ENCODE peak calls at places on chromosomes 12 and 14, in nine cellular contexts. N is cardiac muscle cell, A is MG63, Q is iPS DF 6.9, Y is BJ, Z is GM23248, O is heart right ventricle, F is esophagus squamous epithelium, R is keratinocyte. C is an unnamed sample.

GRCh38 chr14:58059121-58059520 is 92.9 kb downstream of the ARMH4 start:
- DNase-seq in R (no peak), Z (no peak), A (no peak), Q (no peak), F (no peak), Y (no peak), O (no peak), N (no peak), C (no peak)

GRCh38 chr14:51014086-51014485 is 69.8 kb upstream of the PYGL start:
- DNase-seq in A (peak; percentile 80), F (no peak), Q (no peak), Z (peak; percentile 93), Y (peak; percentile 71), O (peak; percentile 16), N (no peak), R (no peak), C (peak; percentile 36)

GRCh38 chr12:114316076-114316475 is 89.9 kb downstream of the TBX5 start:
- DNase-seq in A (peak; percentile 61), Z (peak; percentile 90), F (no peak), Y (no peak), O (peak; percentile 11), R (peak; percentile 4), N (no peak), Q (no peak), C (no peak)

GRCh38 chr12:65170245-65170881 is 980 bp downstream of the LEMD3 start:
- DNase-seq in F (no peak), A (peak; percentile 68), O (peak; percentile 64), R (no peak), Z (peak; percentile 84), Y (no peak), N (peak; percentile 78), Q (no peak), C (peak; percentile 67)

GRCh38 chr14:24110060-24110459 is 4.5 kb upstream of the DCAF11 start:
- DNase-seq in N (no peak), F (no peak), Q (no peak), A (no peak), Z (no peak), R (no peak), Y (no peak), O (no peak), C (peak; percentile 63)

GRCh38 chr12:92452763-92453162 is 250.0 kb upstream of the PLEKHG7 start:
- DNase-seq in A (no peak), N (no peak), Z (no peak), R (no peak), Y (no peak), F (no peak), O (no peak), Q (no peak), C (no peak)

GRCh38 chr14:69863083-69863482 is 16.1 kb upstream of the SMOC1 start:
- DNase-seq in O (no peak), Z (no peak), Q (no peak), Y (no peak), N (no peak), F (no peak), A (no peak), R (no peak), C (no peak)

GRCh38 chr12:81077329-81077685 is 572 bp upstream of the ACSS3 start:
- DNase-seq in R (no peak), Y (no peak), Z (no peak), A (peak; percentile 25), F (no peak), O (peak; percentile 71), N (peak; percentile 60), Q (peak; percentile 84), C (no peak)

GRCh38 chr12:118237908-118238307 is 102.0 kb downstream of the PEBP1 start:
- DNase-seq in Z (peak; percentile 72), F (no peak), R (peak; percentile 38), O (no peak), N (no peak), A (no peak), Q (no peak), Y (peak; percentile 5), C (peak; percentile 96)

GRCh38 chr12:106672308-106673085 is 89.7 kb downstream of the RFX4 start:
- DNase-seq in F (no peak), N (peak; percentile 20), A (no peak), Q (no peak), O (no peak), Y (no peak), Z (no peak), R (no peak), C (no peak)

GRCh38 chr12:108689314-108690190 is 41.8 kb downstream of the CORO1C start:
- DNase-seq in N (peak; percentile 29), O (peak; percentile 73), Q (no peak), R (no peak), A (no peak), F (no peak), Y (no peak), Z (peak; percentile 54), C (no peak)

DNA sequence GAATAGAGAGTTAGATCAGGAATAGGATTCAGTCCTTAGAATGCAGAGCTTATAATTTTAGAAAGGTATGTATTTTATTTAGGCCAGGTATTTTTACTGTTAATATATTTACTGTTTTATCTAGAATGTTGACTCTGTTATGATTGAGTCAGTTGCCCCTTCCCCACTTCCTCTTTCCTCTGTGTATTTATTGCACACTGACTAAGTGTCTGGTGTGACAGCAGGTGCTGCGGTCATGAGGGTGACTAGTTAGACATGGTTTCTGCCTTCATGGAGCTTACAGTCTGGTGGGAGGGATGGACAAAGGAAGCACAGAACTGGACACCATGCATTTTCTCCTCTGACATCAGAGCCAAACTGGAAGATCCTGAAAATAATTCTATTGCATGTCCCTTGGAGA is 159.8 kb downstream of the CACNA1C start:
- DNase-seq in A (no peak), Y (no peak), N (no peak), Q (no peak), F (no peak), R (no peak), O (no peak), Z (no peak), C (no peak)
- H3K4me3 ChIP-seq in A (no peak overlapping the region), Y (no peak overlapping the region), N (no peak overlapping the region), Q (no peak overlapping the region), F (no peak overlapping the region), R (no peak overlapping the region), O (no peak overlapping the region), Z (no peak overlapping the region), C (no peak overlapping the region)

GRCh38 chr12:110020956-110021355 is 21.7 kb downstream of the ANKRD13A start:
- DNase-seq in N (no peak), R (no peak), A (no peak), F (no peak), O (no peak), Q (no peak), Y (no peak), Z (no peak), C (no peak)
- H3K36me3 ChIP-seq in N (peaks cover 38% of the 10 kb centered on the region), R (peaks cover 27% of the 10 kb centered on the region), A (peaks cover 75% of the 10 kb centered on the region), F (peaks cover 100% of the 10 kb centered on the region), O (peaks cover 97% of the 10 kb centered on the region), Q (no peaks in the 10 kb centered on the region), Y (peaks cover 21% of the 10 kb centered on the region), Z (peaks cover 65% of the 10 kb centered on the region), C (peaks cover 5% of the 10 kb centered on the region)

GRCh38 chr12:2960996-2961616 is 1.9 kb downstream of the TEAD4 start:
- DNase-seq in F (no peak), R (no peak), O (no peak), Z (peak; percentile 24), N (no peak), Y (no peak), Q (no peak), A (no peak), C (no peak)
- H3K4me3 ChIP-seq in F (peak overlapping the region; percentile 66), R (peak overlapping the region; percentile 76), O (peak overlapping the region; percentile 61), Z (peak overlapping the region; percentile 92), N (peak overlapping the region; percentile 65), Y (peak overlapping the region; percentile 79), Q (peak overlapping the region; percentile 68), A (peak overlapping the region; percentile 75), C (no peak overlapping the region)

DNA sequence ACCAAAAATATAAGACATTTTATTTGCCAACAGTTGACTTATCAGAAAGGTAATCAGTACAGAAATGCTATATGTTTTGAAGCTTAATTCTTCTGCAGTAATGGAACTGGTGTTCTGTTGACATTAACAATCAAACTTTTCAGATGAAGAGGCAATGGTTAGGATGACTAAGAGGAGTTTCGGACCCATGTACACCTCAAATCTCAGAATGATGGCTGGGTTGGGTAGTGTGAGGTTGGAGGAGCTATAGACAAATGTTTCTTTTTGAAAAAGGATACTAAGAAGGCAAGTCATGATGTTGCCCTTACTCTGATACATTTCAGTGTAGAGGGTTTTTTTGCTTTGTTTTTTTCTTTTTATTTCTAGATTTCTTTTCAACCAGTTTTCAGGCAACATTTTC is 66.9 kb downstream of the KNTC1 start:
- DNase-seq in O (no peak), A (no peak), R (no peak), Q (no peak), Z (no peak), Y (no peak), N (no peak), F (no peak), C (no peak)
- H3K36me3 ChIP-seq in O (peaks cover 81% of the 10 kb centered on the region), A (peaks cover 44% of the 10 kb centered on the region), R (peaks cover 11% of the 10 kb centered on the region), Q (peaks cover 7% of the 10 kb centered on the region), Z (peaks cover 7% of the 10 kb centered on the region), Y (no peaks in the 10 kb centered on the region), N (peaks cover 13% of the 10 kb centered on the region), F (peaks cover 70% of the 10 kb centered on the region), C (no peaks in the 10 kb centered on the region)

GRCh38 chr12:34336619-34337465 is 314.5 kb downstream of the ALG10 start:
- DNase-seq in Q (no peak), Z (no peak), R (no peak), N (no peak), A (no peak), Y (no peak), F (no peak), O (no peak), C (no peak)

GRCh38 chr12:34335819-34336262 is 313.5 kb downstream of the ALG10 start:
- DNase-seq in Z (no peak), A (peak; percentile 58), F (no peak), Y (no peak), O (no peak), R (no peak), Q (no peak), N (no peak), C (no peak)

GRCh38 chr12:34333337-34333736 is 311.0 kb downstream of the ALG10 start:
- DNase-seq in A (no peak), Z (no peak), Q (no peak), N (no peak), Y (no peak), R (no peak), F (no peak), O (no peak), C (no peak)

GRCh38 chr12:34334538-34334937 is 312.2 kb downstream of the ALG10 start:
- DNase-seq in A (no peak), N (no peak), Q (no peak), R (no peak), O (no peak), Z (no peak), Y (no peak), F (no peak), C (no peak)

GRCh38 chr12:34334953-34335743 is 312.9 kb downstream of the ALG10 start:
- DNase-seq in A (no peak), Y (no peak), O (no peak), R (no peak), F (no peak), Z (no peak), Q (no peak), N (no peak), C (no peak)
- H3K4me3 ChIP-seq in A (peak overlapping the region; percentile 30), Y (no peak overlapping the region), O (no peak overlapping the region), R (no peak overlapping the region), F (no peak overlapping the region), Z (no peak overlapping the region), Q (no peak overlapping the region), N (no peak overlapping the region), C (no peak overlapping the region)

DNA sequence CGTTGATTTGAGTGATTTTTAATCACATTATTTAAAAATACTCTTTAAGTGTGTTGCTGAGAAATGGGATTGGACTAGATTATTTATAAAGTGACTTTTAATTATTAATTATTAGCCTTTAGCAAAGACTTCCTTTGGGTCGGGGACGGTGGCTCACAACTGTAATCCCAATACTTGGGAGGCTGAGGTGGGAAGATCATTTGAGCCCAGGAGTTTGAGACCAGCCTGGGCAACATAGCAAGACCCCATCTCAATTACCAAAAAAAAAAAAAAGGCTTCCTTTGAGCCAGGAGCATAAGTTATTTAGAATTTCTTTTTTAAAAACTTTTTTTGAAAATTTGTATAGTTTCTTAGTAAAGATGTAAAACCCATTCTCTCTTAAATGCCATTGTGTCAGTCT is 8.8 kb downstream of the CHURC1 start:
- DNase-seq in F (no peak), Y (no peak), Q (no peak), A (no peak), R (no peak), N (no peak), Z (no peak), O (no peak), C (no peak)
- H3K36me3 ChIP-seq in F (peaks cover 42% of the 10 kb centered on the region), Y (peaks cover 3% of the 10 kb centered on the region), Q (peaks cover 3% of the 10 kb centered on the region), A (peaks cover 13% of the 10 kb centered on the region), R (peaks cover 15% of the 10 kb centered on the region), N (peaks cover 20% of the 10 kb centered on the region), Z (peaks cover 38% of the 10 kb centered on the region), O (peaks cover 45% of the 10 kb centered on the region), C (peaks cover 3% of the 10 kb centered on the region)